ENCODE peak calls at places on chromosomes 16 and 17, in ten cellular contexts. One of them, this sample, is unnamed.
A peak's percentile ranks its signal among the peaks of the same experiment; 100 is the strongest.

GRCh38 chr17:9937164-9937835 is 32.2 kb upstream of the RCVRN start:
- DNase-seq in stimulated activated CD4-positive, alpha-beta T cell treated with anti-CD3 and anti-CD28 coated beads, Interleukin-12 subunit alpha, Interleukin-12 subunit beta, amount 100 ng/mL, for 4 hours: no peak
- DNase-seq in activated CD4-positive, alpha-beta T cell treated with anti-CD3 and anti-CD28 coated beads for 24 hours: no peak
- DNase-seq in activated naive CD4-positive, alpha-beta T cell treated with anti-CD3 and anti-CD28 coated beads, Interleukin-2, amount 10 ng/mL, durations not matched to agents 7 days and 5 days: no peak
- DNase-seq in aorta: no peak
- DNase-seq in mesenchymal stem cell: no peak
- DNase-seq in ACHN: no peak
- DNase-seq in spleen: no peak
- DNase-seq in colonic mucosa: peak; percentile 29
- DNase-seq in WERI-Rb-1: no peak
- DNase-seq in this sample: no peak

GRCh38 chr16:24978370-24978914 is 36.7 kb downstream of the ARHGAP17 start:
- DNase-seq in stimulated activated CD4-positive, alpha-beta T cell treated with anti-CD3 and anti-CD28 coated beads, Interleukin-12 subunit alpha, Interleukin-12 subunit beta, amount 100 ng/mL, for 4 hours: no peak
- DNase-seq in activated CD4-positive, alpha-beta T cell treated with anti-CD3 and anti-CD28 coated beads for 24 hours: no peak
- DNase-seq in activated naive CD4-positive, alpha-beta T cell treated with anti-CD3 and anti-CD28 coated beads, Interleukin-2, amount 10 ng/mL, durations not matched to agents 7 days and 5 days: no peak
- DNase-seq in aorta: no peak
- DNase-seq in mesenchymal stem cell: peak; percentile 50
- DNase-seq in ACHN: no peak
- DNase-seq in spleen: no peak
- DNase-seq in colonic mucosa: no peak
- DNase-seq in WERI-Rb-1: no peak
- DNase-seq in this sample: no peak

GRCh38 chr16:71626858-71627213 is 852 bp downstream of the MARVELD3 start:
- DNase-seq in stimulated activated CD4-positive, alpha-beta T cell treated with anti-CD3 and anti-CD28 coated beads, Interleukin-12 subunit alpha, Interleukin-12 subunit beta, amount 100 ng/mL, for 4 hours: no peak
- DNase-seq in activated CD4-positive, alpha-beta T cell treated with anti-CD3 and anti-CD28 coated beads for 24 hours: no peak
- DNase-seq in activated naive CD4-positive, alpha-beta T cell treated with anti-CD3 and anti-CD28 coated beads, Interleukin-2, amount 10 ng/mL, durations not matched to agents 7 days and 5 days: no peak
- DNase-seq in aorta: no peak
- DNase-seq in mesenchymal stem cell: no peak
- DNase-seq in ACHN: no peak
- DNase-seq in spleen: peak; percentile 72
- DNase-seq in colonic mucosa: peak; percentile 92
- DNase-seq in WERI-Rb-1: no peak
- DNase-seq in this sample: no peak

GRCh38 chr16:76955629-76956028 is 235.4 kb upstream of the MON1B start:
- DNase-seq in stimulated activated CD4-positive, alpha-beta T cell treated with anti-CD3 and anti-CD28 coated beads, Interleukin-12 subunit alpha, Interleukin-12 subunit beta, amount 100 ng/mL, for 4 hours: no peak
- DNase-seq in activated CD4-positive, alpha-beta T cell treated with anti-CD3 and anti-CD28 coated beads for 24 hours: no peak
- DNase-seq in activated naive CD4-positive, alpha-beta T cell treated with anti-CD3 and anti-CD28 coated beads, Interleukin-2, amount 10 ng/mL, durations not matched to agents 7 days and 5 days: no peak
- DNase-seq in aorta: no peak
- DNase-seq in mesenchymal stem cell: no peak
- DNase-seq in ACHN: no peak
- DNase-seq in spleen: no peak
- DNase-seq in colonic mucosa: no peak
- DNase-seq in WERI-Rb-1: no peak
- DNase-seq in this sample: no peak

GRCh38 chr17:79028496-79029326 is 4.7 kb downstream of the C1QTNF1 start:
- DNase-seq in stimulated activated CD4-positive, alpha-beta T cell treated with anti-CD3 and anti-CD28 coated beads, Interleukin-12 subunit alpha, Interleukin-12 subunit beta, amount 100 ng/mL, for 4 hours: no peak
- DNase-seq in activated CD4-positive, alpha-beta T cell treated with anti-CD3 and anti-CD28 coated beads for 24 hours: no peak
- DNase-seq in activated naive CD4-positive, alpha-beta T cell treated with anti-CD3 and anti-CD28 coated beads, Interleukin-2, amount 10 ng/mL, durations not matched to agents 7 days and 5 days: no peak
- DNase-seq in aorta: peak; percentile 68
- DNase-seq in mesenchymal stem cell: no peak
- DNase-seq in ACHN: peak; percentile 21
- DNase-seq in spleen: peak; percentile 46
- DNase-seq in colonic mucosa: no peak
- DNase-seq in WERI-Rb-1: no peak
- DNase-seq in this sample: no peak

GRCh38 chr17:29136998-29137730 is 43.0 kb downstream of the MYO18A start:
- DNase-seq in stimulated activated CD4-positive, alpha-beta T cell treated with anti-CD3 and anti-CD28 coated beads, Interleukin-12 subunit alpha, Interleukin-12 subunit beta, amount 100 ng/mL, for 4 hours: no peak
- DNase-seq in activated CD4-positive, alpha-beta T cell treated with anti-CD3 and anti-CD28 coated beads for 24 hours: no peak
- DNase-seq in activated naive CD4-positive, alpha-beta T cell treated with anti-CD3 and anti-CD28 coated beads, Interleukin-2, amount 10 ng/mL, durations not matched to agents 7 days and 5 days: no peak
- DNase-seq in aorta: no peak
- DNase-seq in mesenchymal stem cell: no peak
- DNase-seq in ACHN: peak; percentile 42
- DNase-seq in spleen: no peak
- DNase-seq in colonic mucosa: no peak
- DNase-seq in WERI-Rb-1: no peak
- DNase-seq in this sample: no peak

GRCh38 chr16:80337786-80338185 is 203.0 kb upstream of the DYNLRB2 start:
- DNase-seq in stimulated activated CD4-positive, alpha-beta T cell treated with anti-CD3 and anti-CD28 coated beads, Interleukin-12 subunit alpha, Interleukin-12 subunit beta, amount 100 ng/mL, for 4 hours: no peak
- DNase-seq in activated CD4-positive, alpha-beta T cell treated with anti-CD3 and anti-CD28 coated beads for 24 hours: no peak
- DNase-seq in activated naive CD4-positive, alpha-beta T cell treated with anti-CD3 and anti-CD28 coated beads, Interleukin-2, amount 10 ng/mL, durations not matched to agents 7 days and 5 days: no peak
- DNase-seq in aorta: no peak
- DNase-seq in mesenchymal stem cell: no peak
- DNase-seq in ACHN: no peak
- DNase-seq in spleen: no peak
- DNase-seq in colonic mucosa: no peak
- DNase-seq in WERI-Rb-1: no peak
- DNase-seq in this sample: no peak

GRCh38 chr17:46061435-46061834 is 62.4 kb downstream of the STH start:
- DNase-seq in stimulated activated CD4-positive, alpha-beta T cell treated with anti-CD3 and anti-CD28 coated beads, Interleukin-12 subunit alpha, Interleukin-12 subunit beta, amount 100 ng/mL, for 4 hours: no peak
- DNase-seq in activated CD4-positive, alpha-beta T cell treated with anti-CD3 and anti-CD28 coated beads for 24 hours: no peak
- DNase-seq in activated naive CD4-positive, alpha-beta T cell treated with anti-CD3 and anti-CD28 coated beads, Interleukin-2, amount 10 ng/mL, durations not matched to agents 7 days and 5 days: no peak
- DNase-seq in aorta: no peak
- DNase-seq in mesenchymal stem cell: peak; percentile 33
- DNase-seq in ACHN: peak; percentile 63
- DNase-seq in spleen: no peak
- DNase-seq in colonic mucosa: no peak
- DNase-seq in WERI-Rb-1: no peak
- DNase-seq in this sample: no peak

GRCh38 chr17:42023524-42024349 is 3.8 kb downstream of the NKIRAS2 start:
- DNase-seq in stimulated activated CD4-positive, alpha-beta T cell treated with anti-CD3 and anti-CD28 coated beads, Interleukin-12 subunit alpha, Interleukin-12 subunit beta, amount 100 ng/mL, for 4 hours: no peak
- DNase-seq in activated CD4-positive, alpha-beta T cell treated with anti-CD3 and anti-CD28 coated beads for 24 hours: no peak
- DNase-seq in activated naive CD4-positive, alpha-beta T cell treated with anti-CD3 and anti-CD28 coated beads, Interleukin-2, amount 10 ng/mL, durations not matched to agents 7 days and 5 days: no peak
- DNase-seq in aorta: no peak
- DNase-seq in mesenchymal stem cell: no peak
- DNase-seq in ACHN: no peak
- DNase-seq in spleen: peak; percentile 82
- DNase-seq in colonic mucosa: peak; percentile 25
- DNase-seq in WERI-Rb-1: no peak
- DNase-seq in this sample: no peak

GRCh38 chr16:80924372-80924978 is 82.2 kb downstream of the CMC2 start:
- DNase-seq in stimulated activated CD4-positive, alpha-beta T cell treated with anti-CD3 and anti-CD28 coated beads, Interleukin-12 subunit alpha, Interleukin-12 subunit beta, amount 100 ng/mL, for 4 hours: peak; percentile 29
- DNase-seq in activated CD4-positive, alpha-beta T cell treated with anti-CD3 and anti-CD28 coated beads for 24 hours: peak; percentile 38
- DNase-seq in activated naive CD4-positive, alpha-beta T cell treated with anti-CD3 and anti-CD28 coated beads, Interleukin-2, amount 10 ng/mL, durations not matched to agents 7 days and 5 days: peak; percentile 58
- DNase-seq in aorta: no peak
- DNase-seq in mesenchymal stem cell: peak; percentile 6
- DNase-seq in ACHN: no peak
- DNase-seq in spleen: no peak
- DNase-seq in colonic mucosa: peak; percentile 67
- DNase-seq in WERI-Rb-1: peak; percentile 42
- DNase-seq in this sample: peak; percentile 41

GRCh38 chr16:25785361-25785760 is 93.6 kb downstream of the HS3ST4 start:
- DNase-seq in stimulated activated CD4-positive, alpha-beta T cell treated with anti-CD3 and anti-CD28 coated beads, Interleukin-12 subunit alpha, Interleukin-12 subunit beta, amount 100 ng/mL, for 4 hours: no peak
- DNase-seq in activated CD4-positive, alpha-beta T cell treated with anti-CD3 and anti-CD28 coated beads for 24 hours: no peak
- DNase-seq in activated naive CD4-positive, alpha-beta T cell treated with anti-CD3 and anti-CD28 coated beads, Interleukin-2, amount 10 ng/mL, durations not matched to agents 7 days and 5 days: no peak
- DNase-seq in aorta: no peak
- DNase-seq in mesenchymal stem cell: no peak
- DNase-seq in ACHN: no peak
- DNase-seq in spleen: no peak
- DNase-seq in colonic mucosa: no peak
- DNase-seq in WERI-Rb-1: no peak
- DNase-seq in this sample: no peak

GRCh38 chr17:49979748-49980479 is 10.9 kb downstream of the DLX4 start:
- DNase-seq in stimulated activated CD4-positive, alpha-beta T cell treated with anti-CD3 and anti-CD28 coated beads, Interleukin-12 subunit alpha, Interleukin-12 subunit beta, amount 100 ng/mL, for 4 hours: no peak
- DNase-seq in activated CD4-positive, alpha-beta T cell treated with anti-CD3 and anti-CD28 coated beads for 24 hours: no peak
- DNase-seq in activated naive CD4-positive, alpha-beta T cell treated with anti-CD3 and anti-CD28 coated beads, Interleukin-2, amount 10 ng/mL, durations not matched to agents 7 days and 5 days: no peak
- DNase-seq in aorta: no peak
- DNase-seq in mesenchymal stem cell: no peak
- DNase-seq in ACHN: no peak
- DNase-seq in spleen: no peak
- DNase-seq in colonic mucosa: no peak
- DNase-seq in WERI-Rb-1: no peak
- DNase-seq in this sample: no peak

This sample was measured in DND-41.